ENCODE peak calls at places on chromosomes 4 and X, in five cellular contexts. L, U, Q, F and Z are unnamed samples.

GRCh38 chrX:150363561-150364346 is 637 bp downstream of the MAMLD1 start:
- DNase-seq in F (no peak), Q (peak; percentile 73), L (no peak), U (no peak), Z (peak; percentile 5)

GRCh38 chr4:121822796-121823504 is 733 bp downstream of the CCNA2 start:
- DNase-seq in L (peak; percentile 43), Q (peak; percentile 54), F (no peak), U (no peak), Z (peak; percentile 30)

GRCh38 chr4:31007858-31008257 is 287.7 kb downstream of the PCDH7 start:
- DNase-seq in F (no peak), U (no peak), Q (no peak), L (no peak), Z (no peak)

GRCh38 chr4:5142726-5143125 is 91.4 kb downstream of the STK32B start:
- DNase-seq in F (no peak), U (no peak), L (no peak), Q (peak; percentile 36), Z (no peak)

GRCh38 chr4:98908182-98908581 is 20.8 kb downstream of the EIF4E start:
- DNase-seq in Q (no peak), F (no peak), L (no peak), U (no peak), Z (no peak)

GRCh38 chrX:29318051-29318450 is 730.8 kb downstream of the IL1RAPL1 start:
- DNase-seq in Q (peak; percentile 59), F (peak; percentile 5), L (no peak), U (no peak), Z (no peak)

GRCh38 chr4:8704632-8705031 is 112.1 kb downstream of the CPZ start:
- DNase-seq in U (no peak), Q (no peak), L (no peak), F (no peak), Z (no peak)

GRCh38 chrX:40291553-40291952 is 193.8 kb upstream of the BCOR start:
- DNase-seq in F (no peak), L (no peak), U (no peak), Q (no peak), Z (no peak)

DNA sequence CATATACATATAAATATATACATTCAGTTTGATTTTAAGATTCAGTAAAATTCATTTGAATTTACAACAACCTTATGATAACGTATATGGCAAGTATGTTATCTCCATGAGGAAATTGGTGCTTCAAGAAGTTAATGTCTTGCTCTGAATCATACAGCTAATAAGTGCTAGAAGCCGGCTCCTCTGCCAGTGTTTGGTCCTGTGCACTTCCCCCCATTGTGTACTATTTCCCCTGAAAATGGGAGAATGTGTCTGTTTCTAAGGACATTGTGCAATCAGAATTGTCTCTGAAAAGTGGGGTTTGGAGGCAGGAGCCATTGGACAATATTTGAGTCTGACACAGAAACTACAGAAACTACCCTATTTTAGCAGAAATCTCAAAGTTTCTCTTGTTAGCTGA is 135.9 kb downstream of the CPE start:
- DNase-seq in U (no peak), Q (no peak), L (no peak), F (no peak), Z (no peak)
- TF ChIP-seq CTCF in U (no peak), Q (no peak), L (no peak), F (no peak), Z (no peak)

DNA sequence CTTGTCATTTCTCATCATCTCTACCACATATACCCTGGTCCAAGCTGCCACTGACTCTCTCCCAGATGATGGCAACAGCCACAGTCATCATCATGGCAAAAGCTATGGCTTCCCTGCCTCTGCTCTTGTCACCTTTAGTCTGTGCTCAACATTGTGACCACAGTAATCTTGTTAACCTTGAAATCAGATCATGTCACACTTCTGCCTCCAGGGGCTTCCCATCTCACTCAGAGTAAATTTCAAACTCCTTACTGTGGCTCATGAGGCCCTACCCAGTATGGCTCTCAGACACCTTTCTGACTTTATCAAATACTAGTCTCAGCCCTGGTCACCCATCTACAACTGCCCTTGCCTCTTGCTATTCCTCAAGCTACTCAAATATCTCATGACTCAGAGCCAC is 41.2 kb upstream of the STIM2 start:
- DNase-seq in Q (no peak), F (no peak), L (no peak), U (no peak), Z (no peak)
- TF ChIP-seq CTCF in Q (no peak), F (no peak), L (no peak), U (no peak), Z (no peak)

GRCh38 chrX:26848511-26848910 is 614.6 kb downstream of the PPP4R3C start:
- DNase-seq in L (no peak), Q (peak; percentile 4), F (no peak), U (no peak), Z (no peak)

DNA sequence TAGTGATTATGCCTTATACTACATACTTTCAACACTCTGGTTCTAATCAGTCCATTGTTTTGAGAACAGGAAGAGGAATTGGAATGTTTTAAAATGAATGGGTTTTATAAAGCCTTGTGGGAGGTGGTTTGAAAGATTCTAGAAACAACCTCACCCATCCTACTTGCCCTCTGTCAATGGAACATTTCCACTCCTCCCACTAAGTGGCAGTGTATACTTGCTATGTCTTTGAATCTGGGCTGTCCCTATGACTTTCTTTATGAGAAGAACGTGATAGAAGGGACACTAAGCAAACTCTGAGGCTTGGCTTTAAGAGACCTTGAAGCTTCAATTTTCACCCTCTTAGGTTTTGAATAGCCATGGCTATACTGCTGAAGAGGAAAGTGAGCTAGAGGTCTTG is 611.2 kb downstream of the PPP4R3C start:
- DNase-seq in F (no peak), L (no peak), Q (peak; percentile 2), U (no peak), Z (no peak)
- TF ChIP-seq CTCF in F (no peak), L (no peak), Q (no peak), U (no peak), Z (no peak)

GRCh38 chr4:138092060-138092459 is 150.1 kb downstream of the SLC7A11 start:
- DNase-seq in F (no peak), Q (no peak), U (no peak), L (no peak), Z (no peak)
- TF ChIP-seq CTCF in F (no peak), Q (no peak), U (no peak), L (no peak), Z (no peak)

GRCh38 chr4:171594293-171594692 is 218.9 kb upstream of the GALNTL6 start:
- DNase-seq in F (no peak), Q (no peak), L (no peak), U (no peak), Z (no peak)
- TF ChIP-seq CTCF in F (no peak), Q (no peak), L (no peak), U (no peak), Z (no peak)

GRCh38 chr4:9877123-9877522 is 95.7 kb downstream of the DRD5 start:
- DNase-seq in L (no peak), F (no peak), Q (no peak), U (no peak), Z (no peak)
- TF ChIP-seq CTCF in L (no peak), F (no peak), Q (no peak), U (no peak), Z (no peak)

DNA sequence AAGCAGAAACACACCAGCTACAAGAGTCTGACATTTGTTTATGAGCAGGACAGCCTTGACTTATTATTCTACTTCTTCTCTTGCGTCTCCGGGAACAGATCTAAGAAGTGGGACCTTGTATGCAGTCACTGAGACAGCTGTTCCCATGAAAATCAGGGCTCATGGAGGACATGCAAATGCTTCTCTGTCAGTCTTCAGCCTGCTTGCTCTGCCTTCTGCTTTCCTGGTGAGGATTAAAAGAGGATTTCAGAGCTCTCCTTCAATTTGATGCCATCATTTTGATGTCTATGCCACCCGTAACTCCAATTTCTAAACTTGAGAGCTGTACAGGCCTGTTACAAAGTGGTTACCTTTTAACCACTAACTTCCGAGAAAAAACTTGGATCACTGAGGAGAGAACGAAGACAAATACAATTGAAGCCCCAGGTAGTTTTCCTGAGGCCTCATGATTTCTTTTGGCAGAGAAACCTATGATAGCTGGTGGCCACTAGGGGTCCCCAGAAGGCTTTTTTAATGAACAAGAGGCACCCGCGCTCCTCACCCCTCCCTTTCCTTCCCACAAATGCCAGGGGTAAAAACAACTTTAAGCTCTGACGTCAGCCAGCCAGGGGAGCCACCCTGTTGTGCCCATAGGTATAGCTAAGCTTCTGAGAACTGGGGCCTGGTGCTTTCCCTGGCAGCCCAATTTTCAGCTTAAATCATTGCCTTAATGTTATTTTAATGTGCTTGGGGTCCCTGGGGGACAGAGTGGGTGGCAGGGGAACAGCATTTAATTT is 97.0 kb downstream of the DDIT4L start:
- DNase-seq in F (peak; percentile 56), L (peak; percentile 96), Q (peak; percentile 91), U (peak; percentile 81), Z (peak; percentile 53)
- TF ChIP-seq CTCF in F (peak; percentile 64), L (peak; percentile 71), Q (peak; percentile 85), U (peak; percentile 78), Z (peak; percentile 91)

GRCh38 chr4:172662113-172662512 is 506.5 kb upstream of the GALNT7 start:
- DNase-seq in U (no peak), F (no peak), L (no peak), Q (no peak), Z (no peak)

DNA sequence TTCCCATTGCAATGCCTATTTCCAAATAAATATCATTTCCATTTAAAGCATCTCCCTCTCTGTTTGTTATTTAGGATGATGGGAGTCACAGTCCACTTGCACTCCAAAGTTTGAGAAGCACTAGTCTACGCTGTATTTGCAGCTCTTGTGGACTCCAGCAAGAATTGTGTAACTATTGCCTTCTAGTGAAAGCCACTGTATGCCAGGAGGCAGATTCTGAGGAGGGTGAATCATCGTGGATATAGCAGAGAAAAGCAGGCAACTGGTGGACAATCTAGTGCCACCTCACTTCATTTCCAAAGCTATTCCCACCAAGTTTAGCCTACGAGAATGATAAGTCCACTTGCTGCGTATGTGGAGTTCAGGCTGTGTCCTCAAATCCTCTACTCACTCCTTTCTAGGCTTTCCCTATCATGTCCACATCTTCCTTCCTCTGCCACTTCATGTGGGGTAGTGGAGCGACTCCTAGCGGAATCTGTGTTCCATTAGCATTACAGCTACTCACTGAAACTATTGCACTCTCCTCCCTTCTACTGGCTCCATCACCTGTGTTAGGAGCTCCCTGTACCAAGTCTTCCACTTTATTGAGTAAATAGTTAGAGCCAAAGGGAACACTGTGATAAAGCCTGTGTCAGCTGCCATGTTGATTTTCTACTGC is 501.8 kb upstream of the GALNT7 start:
- DNase-seq in U (no peak), L (no peak), F (no peak), Q (peak; percentile 47), Z (no peak)
- TF ChIP-seq CTCF in U (no peak), L (no peak), F (no peak), Q (no peak), Z (no peak)

GRCh38 chrX:17022205-17022604 is 75.7 kb downstream of the REPS2 start:
- DNase-seq in F (no peak), L (no peak), Q (peak; percentile 81), U (no peak), Z (no peak)

GRCh38 chrX:17017134-17017533 is 70.7 kb downstream of the REPS2 start:
- DNase-seq in Q (no peak), L (no peak), F (no peak), U (no peak), Z (no peak)

GRCh38 chrX:17020828-17021821 is 74.7 kb downstream of the REPS2 start:
- DNase-seq in F (no peak), U (no peak), L (no peak), Q (peak; percentile 40), Z (no peak)

GRCh38 chrX:17023670-17024069 is 77.2 kb downstream of the REPS2 start:
- DNase-seq in L (no peak), F (no peak), U (no peak), Q (no peak), Z (no peak)

GRCh38 chrX:17020371-17020770 is 73.9 kb downstream of the REPS2 start:
- DNase-seq in F (no peak), Q (no peak), L (no peak), U (no peak), Z (no peak)
- TF ChIP-seq CTCF in F (no peak), Q (no peak), L (no peak), U (no peak), Z (no peak)